ENCODE peak calls at places on chromosomes 3 and 15, in five cellular contexts. R, M, B, K and N are unnamed samples.

GRCh38 chr3:27554706-27555105 is 70.5 kb upstream of the SLC4A7 start:
- DNase-seq in M (peak; percentile 52), B (no peak), K (no peak), R (no peak), N (no peak)

GRCh38 chr3:77370413-77370812 is 330.5 kb downstream of the ROBO2 start:
- DNase-seq in B (peak; percentile 69), K (no peak), M (peak; percentile 40), R (no peak), N (no peak)

GRCh38 chr15:63970723-63971426 is 75.4 kb downstream of the DAPK2 start:
- DNase-seq in M (no peak), R (no peak), B (no peak), K (no peak), N (no peak)

GRCh38 chr3:9198805-9199386 is 50.5 kb downstream of the SRGAP3 start:
- DNase-seq in K (no peak), M (no peak), B (peak; percentile 11), R (no peak), N (no peak)

GRCh38 chr3:112685956-112686355 is 45.0 kb upstream of the CCDC80 start:
- DNase-seq in B (no peak), R (no peak), K (no peak), M (no peak), N (no peak)

GRCh38 chr3:138944842-138945645 is 1.9 kb downstream of the FOXL2 start:
- DNase-seq in R (no peak), M (no peak), K (peak; percentile 48), B (peak; percentile 8), N (no peak)

GRCh38 chr15:29952245-29952644 is 130.0 kb upstream of the TJP1 start:
- DNase-seq in R (no peak), B (no peak), M (no peak), K (no peak), N (no peak)

GRCh38 chr3:67094167-67094566 is 96.1 kb downstream of the KBTBD8 start:
- DNase-seq in B (no peak), M (no peak), K (no peak), R (no peak), N (no peak)

GRCh38 chr15:31216210-31216911 is 110.3 kb upstream of the KLF13 start:
- DNase-seq in B (peak; percentile 24), R (peak; percentile 89), K (peak; percentile 57), M (no peak), N (no peak)

GRCh38 chr15:58440922-58441321 is 9.1 kb downstream of the LIPC start:
- DNase-seq in R (no peak), B (no peak), K (no peak), M (no peak), N (no peak)

GRCh38 chr3:9141903-9142302 is 107.5 kb downstream of the SRGAP3 start:
- DNase-seq in K (no peak), R (no peak), M (no peak), B (peak; percentile 25), N (no peak)

GRCh38 chr15:62253294-62253693 is 88.2 kb upstream of the C2CD4B start:
- DNase-seq in K (no peak), B (no peak), R (no peak), M (no peak), N (no peak)
- TF ChIP-seq CTCF in K (no peak), B (no peak), R (no peak), M (no peak), N (no peak)

DNA sequence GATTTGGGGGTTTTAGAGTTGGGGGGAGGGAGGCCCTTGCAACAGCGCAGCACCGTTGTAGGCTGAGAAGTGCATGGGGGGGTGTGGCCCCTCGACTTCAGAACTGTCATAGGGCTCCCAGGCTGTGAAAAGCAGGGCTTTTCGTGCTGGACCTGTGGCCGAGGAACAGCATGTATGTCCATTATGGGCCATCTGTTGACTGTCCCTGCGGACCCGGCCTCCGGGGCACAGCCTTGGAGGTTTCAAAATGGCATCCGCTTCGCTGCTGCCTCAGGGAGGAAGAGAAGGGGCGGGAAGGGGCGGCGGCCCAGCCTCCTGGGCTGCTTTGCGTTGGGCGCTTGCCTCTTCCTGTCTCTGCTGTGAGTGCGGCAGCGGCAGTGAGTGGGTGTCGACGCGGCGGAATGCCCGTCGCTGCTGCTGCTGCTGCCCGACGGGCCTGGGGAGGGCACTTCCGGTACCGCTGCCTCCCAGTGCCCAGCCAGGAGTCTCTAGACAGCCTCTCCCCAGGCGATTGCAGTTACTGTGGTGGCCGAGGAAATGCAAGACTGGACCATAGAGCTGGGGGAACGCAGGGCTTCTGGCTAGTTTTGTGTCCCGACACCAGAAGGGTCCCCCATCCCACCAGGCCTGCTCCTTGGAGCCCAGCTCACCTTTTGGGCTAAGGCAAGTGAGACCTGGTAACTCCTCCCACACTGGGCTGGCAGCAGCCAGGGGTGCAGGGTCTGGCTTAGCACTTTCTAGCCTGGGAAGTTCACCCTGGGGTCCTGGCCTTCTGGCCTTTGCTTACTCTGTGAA is 1.9 kb downstream of the GNAI2 start:
- DNase-seq in K (peak; percentile 88), M (peak; percentile 35), B (peak; percentile 87), R (peak; percentile 65), N (peak; percentile 77)
- TF ChIP-seq CTCF in K (no peak), M (no peak), B (no peak), R (no peak), N (no peak)

GRCh38 chr3:126972866-126973265 is 10.0 kb upstream of the PLXNA1 start:
- DNase-seq in B (no peak), K (no peak), R (no peak), M (no peak), N (no peak)
- TF ChIP-seq CTCF in B (no peak), K (no peak), R (no peak), M (no peak), N (no peak)

DNA sequence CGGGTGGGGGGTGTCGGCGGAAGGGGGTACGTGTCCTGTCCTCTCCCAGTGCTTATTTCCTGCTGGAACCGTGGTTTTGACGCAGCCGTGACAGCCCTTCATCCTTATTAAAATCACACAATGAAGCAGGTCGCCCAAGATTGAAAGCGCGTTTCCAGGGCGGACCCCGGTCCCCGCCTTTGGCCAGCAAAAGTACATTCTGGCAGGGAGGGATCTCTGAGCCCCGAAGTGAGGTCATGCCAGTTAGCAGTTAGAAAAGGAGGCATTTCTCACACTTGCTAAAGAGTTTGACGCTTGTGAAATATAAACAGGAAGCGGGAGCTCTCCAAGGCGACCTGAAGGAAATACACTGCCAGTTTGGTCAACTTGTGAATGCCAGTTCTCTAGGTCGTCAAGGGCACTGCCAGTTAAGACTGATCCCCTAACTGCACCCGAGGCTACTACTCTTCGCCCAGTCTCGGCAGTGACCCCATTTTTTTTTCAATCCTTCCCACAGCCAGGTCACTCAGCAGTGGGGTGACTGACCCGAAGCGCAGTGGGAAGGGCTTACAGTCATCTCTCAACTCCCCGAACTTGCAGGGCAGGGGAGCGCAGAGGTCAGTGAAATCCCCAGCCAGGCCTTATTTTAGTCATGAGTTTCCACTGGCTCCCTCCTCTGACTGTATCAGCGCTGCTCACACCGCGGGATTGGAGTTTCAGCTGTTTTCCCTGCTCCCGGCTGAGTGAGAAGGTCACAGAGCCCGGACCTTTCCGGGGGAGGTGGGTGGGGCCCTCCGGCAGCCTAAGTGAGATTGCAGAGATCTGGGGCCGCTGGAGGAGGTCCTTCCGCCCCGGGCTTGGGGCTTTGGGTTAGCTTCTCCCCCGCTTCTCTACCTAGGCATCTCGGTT is 2.0 kb upstream of the BHLHE40 start:
- DNase-seq in M (no peak), B (peak; percentile 86), R (peak; percentile 72), K (peak; percentile 55), N (no peak)
- TF ChIP-seq CTCF in M (peak; percentile 24), B (peak; percentile 22), R (no peak), K (no peak), N (no peak)

GRCh38 chr3:155435821-155436220 is 142.3 kb upstream of the STRIT1 start:
- DNase-seq in B (peak; percentile 50), K (no peak), M (no peak), R (no peak), N (no peak)
- TF ChIP-seq CTCF in B (no peak), K (no peak), M (no peak), R (no peak), N (no peak)

GRCh38 chr3:123878807-123879206 is 5.3 kb downstream of the MYLK start:
- DNase-seq in K (no peak), R (no peak), M (no peak), B (no peak), N (no peak)

GRCh38 chr3:123883111-123883510 is 1.0 kb downstream of the MYLK start:
- DNase-seq in R (no peak), B (no peak), M (no peak), K (no peak), N (no peak)

GRCh38 chr3:123881771-123882170 is 2.4 kb downstream of the MYLK start:
- DNase-seq in M (no peak), K (no peak), R (no peak), B (no peak), N (no peak)

GRCh38 chr3:123883656-123884257 is 375 bp downstream of the MYLK start:
- DNase-seq in B (peak; percentile 27), K (peak; percentile 3), M (no peak), R (no peak), N (no peak)

DNA sequence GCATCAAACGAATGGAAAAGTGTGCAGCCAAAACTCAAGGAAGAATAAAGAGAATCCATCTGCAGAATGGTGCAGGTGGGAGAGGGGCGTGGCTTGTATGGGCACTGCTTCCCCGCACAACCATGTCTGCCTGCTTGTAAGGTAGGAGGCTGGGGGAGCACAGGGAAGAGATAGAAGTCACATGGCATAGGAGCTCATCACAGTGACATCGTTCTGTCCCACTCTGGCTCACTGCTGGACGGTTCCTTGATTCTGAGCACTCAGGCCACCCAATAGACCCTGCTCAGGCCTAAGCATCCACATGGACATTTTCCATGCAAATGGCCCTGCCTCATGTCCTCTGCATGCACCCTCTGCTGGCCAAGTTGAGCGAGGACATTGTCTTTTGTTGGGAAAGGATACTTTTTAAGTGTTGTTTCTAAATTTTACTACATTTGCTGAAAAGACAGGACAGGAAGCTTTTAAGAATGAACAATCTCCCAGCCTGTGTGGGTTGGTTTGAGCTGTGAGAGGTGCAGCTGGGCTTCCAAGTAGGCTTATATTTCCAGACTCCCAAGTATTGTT is 3.1 kb downstream of the MYLK start:
- DNase-seq in K (no peak), M (no peak), B (peak; percentile 52), R (no peak), N (no peak)
- TF ChIP-seq CTCF in K (no peak), M (peak; percentile 73), B (peak; percentile 78), R (no peak), N (peak; percentile 54)

DNA sequence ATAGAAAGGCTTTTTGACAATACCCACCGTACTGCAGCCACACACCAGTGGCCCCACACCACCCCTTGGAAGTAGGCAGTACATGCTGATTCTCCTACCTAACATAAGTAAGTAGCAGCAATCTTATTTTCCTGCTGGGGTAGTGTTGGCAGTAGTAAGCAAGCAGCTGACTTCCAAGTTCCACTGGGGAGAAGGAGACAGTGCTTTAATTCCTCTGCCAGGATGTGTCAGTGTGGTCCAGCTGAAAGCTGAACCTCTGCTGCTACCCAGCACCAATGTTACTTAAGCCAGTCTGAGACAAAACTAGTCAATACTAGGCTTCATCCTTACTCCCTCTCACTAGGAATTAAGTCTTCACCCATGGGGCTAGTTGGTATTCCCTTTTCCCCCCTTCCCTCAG is 74.7 kb downstream of the DZIP3 start:
- DNase-seq in R (no peak), M (no peak), B (peak; percentile 13), K (no peak), N (no peak)
- TF ChIP-seq CTCF in R (no peak), M (no peak), B (no peak), K (no peak), N (no peak)

DNA sequence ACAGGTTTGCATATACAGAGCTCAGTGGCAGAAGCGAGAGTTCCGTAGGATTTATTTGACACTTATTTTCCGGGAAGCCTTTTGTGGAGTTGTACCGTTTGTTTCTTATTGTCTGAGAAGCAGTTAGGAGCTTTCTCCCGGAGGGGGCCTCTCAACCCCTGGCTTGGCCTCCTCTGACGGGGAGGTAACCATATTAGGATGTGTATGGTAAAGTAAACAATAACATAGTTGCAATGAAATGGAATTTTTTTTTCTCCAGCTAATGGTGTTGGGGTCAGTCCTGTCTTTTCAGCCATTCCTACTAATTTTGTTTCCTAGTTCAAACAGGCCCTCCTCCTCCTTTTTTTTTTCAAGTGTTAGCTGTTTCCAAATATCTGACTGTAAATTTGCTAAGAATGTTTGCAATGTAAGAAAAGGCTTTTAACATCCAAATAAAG is 338.5 kb downstream of the FOXP1 start:
- DNase-seq in B (peak; percentile 50), K (no peak), M (peak; percentile 19), R (no peak), N (no peak)
- TF ChIP-seq CTCF in B (no peak), K (no peak), M (no peak), R (no peak), N (no peak)